ENCODE peak calls at places on chromosomes 13 and 19, in six cellular contexts. L is lung microvascular endothelial cell, K is Caco-2, R is Right ventricle myocardium superior, W is astrocyte of the spinal cord, N is AG09319. H is an unnamed sample.

GRCh38 chr13:27712421-27712820 is 79.9 kb upstream of the GSX1 start:
- DNase-seq in W (no peak), R (no peak), N (no peak), K (peak), L (peak), H (peak)

GRCh38 chr13:67099494-67099893 is 130.6 kb downstream of the PCDH9 start:
- DNase-seq in W (no peak), N (no peak), K (no peak), L (no peak), R (no peak), H (no peak)

GRCh38 chr13:23292596-23292995 is 111.8 kb downstream of the SGCG start:
- DNase-seq in R (no peak), K (no peak), L (no peak), W (no peak), N (no peak), H (no peak)

GRCh38 chr13:49374585-49375290 is 69.1 kb downstream of the CAB39L start:
- DNase-seq in R (no peak), N (peak), W (peak), K (no peak), L (no peak), H (no peak)

GRCh38 chr19:10290876-10291553 is 1.3 kb downstream of the ICAM5 start:
- DNase-seq in W (no peak), L (no peak), N (no peak), R (peak), K (peak), H (peak)

GRCh38 chr19:5107432-5108122 is 138.7 kb downstream of the KDM4B start:
- DNase-seq in N (no peak), W (peak), K (no peak), R (no peak), L (no peak), H (no peak)

GRCh38 chr13:91132381-91132780 is 215.1 kb upstream of the MIR17HG start:
- DNase-seq in L (no peak), K (no peak), N (no peak), R (no peak), W (no peak), H (no peak)

GRCh38 chr19:17718988-17719711 is at the start of gene MAP1S:
- DNase-seq in W (peak), R (peak), N (no peak), K (peak), L (peak), H (peak)

GRCh38 chr19:22882797-22883196 is 50.7 kb downstream of the ZNF723 start:
- DNase-seq in N (no peak), W (peak), R (no peak), K (peak), L (peak), H (peak)